ENCODE peak calls at places on chromosomes 1 and 21, in four cellular contexts. One of them, this sample, is unnamed.

GRCh38 chr1:10677508-10678364 is 118.7 kb downstream of the CASZ1 start:
- DNase-seq in IMR-90: no peak
- DNase-seq in body of pancreas: peak
- DNase-seq in hepatocyte: peak
- DNase-seq in this sample: no peak

GRCh38 chr1:25478633-25479032 is 47.9 kb downstream of the MACO1 start:
- DNase-seq in IMR-90: no peak
- DNase-seq in body of pancreas: peak
- DNase-seq in hepatocyte: no peak
- DNase-seq in this sample: no peak

GRCh38 chr1:219273088-219273686 is 99.5 kb downstream of the LYPLAL1 start:
- DNase-seq in hepatocyte: no peak
- DNase-seq in IMR-90: no peak
- DNase-seq in body of pancreas: no peak
- DNase-seq in this sample: no peak

GRCh38 chr1:30381266-30381665 is 342.1 kb downstream of the MATN1 start:
- DNase-seq in hepatocyte: no peak
- DNase-seq in IMR-90: no peak
- DNase-seq in body of pancreas: no peak
- DNase-seq in this sample: no peak

GRCh38 chr1:218294531-218294930 is 9.4 kb downstream of the RRP15 start:
- DNase-seq in body of pancreas: no peak
- DNase-seq in hepatocyte: no peak
- DNase-seq in IMR-90: peak
- DNase-seq in this sample: no peak

GRCh38 chr1:1175221-1176062 is 1.8 kb downstream of the TTLL10 start:
- DNase-seq in body of pancreas: peak
- DNase-seq in IMR-90: no peak
- DNase-seq in hepatocyte: no peak
- DNase-seq in this sample: no peak

GRCh38 chr1:221740941-221741363 is 937 bp downstream of the DUSP10 start:
- DNase-seq in body of pancreas: no peak
- DNase-seq in hepatocyte: peak
- DNase-seq in IMR-90: peak
- DNase-seq in this sample: no peak

GRCh38 chr1:211613108-211613947 is 34.4 kb upstream of the SLC30A1 start:
- DNase-seq in IMR-90: peak
- DNase-seq in hepatocyte: peak
- DNase-seq in body of pancreas: peak
- DNase-seq in this sample: no peak

GRCh38 chr1:13808729-13809131 is 108.7 kb downstream of the PRDM2 start:
- DNase-seq in hepatocyte: no peak
- DNase-seq in IMR-90: peak
- DNase-seq in body of pancreas: no peak
- DNase-seq in this sample: no peak

GRCh38 chr21:34558960-34559631 is 47.1 kb upstream of the KCNE1 start:
- DNase-seq in hepatocyte: no peak
- DNase-seq in body of pancreas: no peak
- DNase-seq in IMR-90: peak
- DNase-seq in this sample: no peak

GRCh38 chr1:66954208-66954607 is 29.4 kb downstream of the MIER1 start:
- DNase-seq in body of pancreas: no peak
- DNase-seq in IMR-90: no peak
- DNase-seq in hepatocyte: no peak
- DNase-seq in this sample: no peak

GRCh38 chr1:34711469-34711868 is 43.4 kb upstream of the GJB5 start:
- DNase-seq in IMR-90: no peak
- DNase-seq in body of pancreas: no peak
- DNase-seq in hepatocyte: no peak
- DNase-seq in this sample: no peak

GRCh38 chr1:17671741-17672140 is 83.4 kb upstream of the ACTL8 start:
- DNase-seq in IMR-90: no peak
- DNase-seq in hepatocyte: no peak
- DNase-seq in body of pancreas: no peak
- DNase-seq in this sample: no peak

GRCh38 chr1:160374291-160374690 is 7.4 kb downstream of the NHLH1 start:
- DNase-seq in body of pancreas: no peak
- DNase-seq in hepatocyte: no peak
- DNase-seq in IMR-90: no peak
- DNase-seq in this sample: no peak

GRCh38 chr1:17437260-17438175 is 2.0 kb downstream of the RCC2 start:
- DNase-seq in hepatocyte: peak
- DNase-seq in body of pancreas: peak
- DNase-seq in IMR-90: peak
- DNase-seq in this sample: no peak

GRCh38 chr1:6188466-6188865 is 8.3 kb upstream of the CHD5 start:
- DNase-seq in body of pancreas: no peak
- DNase-seq in IMR-90: no peak
- DNase-seq in hepatocyte: no peak
- DNase-seq in this sample: no peak

GRCh38 chr1:6185151-6185550 is 5.0 kb upstream of the CHD5 start:
- DNase-seq in IMR-90: peak
- DNase-seq in body of pancreas: no peak
- DNase-seq in hepatocyte: no peak
- DNase-seq in this sample: no peak

GRCh38 chr1:6183520-6183989 is 3.4 kb upstream of the CHD5 start:
- DNase-seq in hepatocyte: no peak
- DNase-seq in body of pancreas: no peak
- DNase-seq in IMR-90: peak
- DNase-seq in this sample: no peak

GRCh38 chr1:6184083-6184783 is 4.1 kb upstream of the CHD5 start:
- DNase-seq in IMR-90: no peak
- DNase-seq in hepatocyte: no peak
- DNase-seq in body of pancreas: no peak
- DNase-seq in this sample: no peak

DNA sequence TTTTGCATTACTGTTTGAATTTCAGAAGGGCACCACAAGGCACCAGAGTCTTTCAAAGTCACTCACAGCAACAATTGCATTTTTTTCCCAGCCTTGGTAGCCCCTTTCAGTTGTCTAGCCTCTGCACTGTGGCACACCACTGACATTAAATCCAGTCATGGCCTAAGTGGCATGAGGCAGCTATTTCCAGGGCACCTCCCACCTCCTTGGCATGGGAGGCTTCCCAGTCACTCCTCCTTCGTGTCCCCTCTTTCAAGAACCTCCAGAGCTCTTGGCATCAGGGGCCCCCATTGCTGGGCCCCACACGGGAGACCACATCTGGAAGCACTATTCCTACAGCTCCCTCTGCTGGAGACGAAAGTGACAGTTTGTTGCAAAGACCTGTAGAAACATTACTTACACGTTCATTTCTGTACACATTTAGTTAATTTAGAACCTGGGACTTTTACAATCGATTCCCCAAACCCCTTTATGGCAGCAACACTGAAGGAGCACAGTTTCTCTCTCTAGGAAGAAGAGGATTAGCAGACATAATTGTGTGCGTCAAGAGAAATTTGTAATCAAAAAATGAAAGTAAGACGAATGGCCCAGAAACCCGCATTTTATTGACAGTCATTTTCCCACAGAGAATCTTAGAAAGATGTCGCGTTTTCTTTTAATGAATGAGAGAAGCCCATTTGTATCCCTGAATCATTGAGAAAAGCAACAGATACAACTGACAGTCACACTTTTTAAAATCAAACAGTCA is 5.7 kb upstream of the CHD5 start:
- DNase-seq in IMR-90: peak
- DNase-seq in hepatocyte: peak
- DNase-seq in body of pancreas: no peak
- DNase-seq in this sample: no peak
- TF ChIP-seq CTCF in IMR-90: peak
- TF ChIP-seq CTCF in hepatocyte: peak
- TF ChIP-seq CTCF in body of pancreas: peak
- TF ChIP-seq CTCF in this sample: peak

DNA sequence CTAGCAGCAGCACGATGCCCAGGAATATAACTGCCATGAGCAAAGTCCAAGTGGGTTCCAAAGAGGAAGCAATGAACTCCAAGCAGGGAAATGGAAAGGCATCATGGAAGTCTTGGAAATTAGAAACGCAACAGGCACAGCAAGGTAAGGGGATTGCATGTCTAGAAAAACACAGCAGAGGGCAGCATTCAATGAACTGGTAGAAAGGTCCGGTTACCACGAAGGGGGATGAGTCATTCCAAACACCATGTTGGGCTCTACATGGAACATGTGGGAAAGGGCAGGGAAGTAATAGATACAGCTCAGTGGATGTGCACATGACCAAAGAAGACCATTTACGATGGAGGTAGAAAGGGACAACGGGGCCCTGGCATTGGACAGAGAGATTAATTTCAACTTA is 36.4 kb downstream of the RXRG start:
- DNase-seq in body of pancreas: peak
- DNase-seq in IMR-90: peak
- DNase-seq in hepatocyte: peak
- DNase-seq in this sample: no peak
- TF ChIP-seq CTCF in body of pancreas: peak
- TF ChIP-seq CTCF in IMR-90: peak
- TF ChIP-seq CTCF in hepatocyte: peak
- TF ChIP-seq CTCF in this sample: peak

GRCh38 chr1:155145491-155145890 is 5.2 kb upstream of the DPM3 start:
- DNase-seq in hepatocyte: no peak
- DNase-seq in body of pancreas: no peak
- DNase-seq in IMR-90: no peak
- DNase-seq in this sample: no peak
- TF ChIP-seq CTCF in hepatocyte: no peak
- TF ChIP-seq CTCF in body of pancreas: no peak
- TF ChIP-seq CTCF in IMR-90: no peak
- TF ChIP-seq CTCF in this sample: peak

GRCh38 chr1:87989346-87989745 is 660.7 kb downstream of the LMO4 start:
- DNase-seq in hepatocyte: no peak
- DNase-seq in body of pancreas: no peak
- DNase-seq in IMR-90: no peak
- DNase-seq in this sample: no peak
- TF ChIP-seq CTCF in hepatocyte: no peak
- TF ChIP-seq CTCF in body of pancreas: no peak
- TF ChIP-seq CTCF in IMR-90: no peak
- TF ChIP-seq CTCF in this sample: no peak